ENCODE peak calls at places on chromosomes 6 and 20, in nine cellular contexts. One of them, this sample, is unnamed.

GRCh38 chr20:63369724-63370622 is 8.8 kb upstream of the CHRNA4 start:
- DNase-seq in choroid plexus epithelial cell: no peak
- DNase-seq in H4: no peak
- DNase-seq in astrocyte: no peak
- DNase-seq in T-helper 9 cell: no peak
- DNase-seq in T-helper 17 cell: no peak
- DNase-seq in lung: no peak
- DNase-seq in NCI-H1092 treated with DMSO at 0.1 percent for 48 hours: no peak
- DNase-seq in dermis blood vessel endothelial cell: no peak
- DNase-seq in this sample: no peak

GRCh38 chr6:1696495-1696850 is 86.8 kb downstream of the FOXC1 start:
- DNase-seq in dermis blood vessel endothelial cell: no peak
- DNase-seq in lung: no peak
- DNase-seq in choroid plexus epithelial cell: no peak
- DNase-seq in T-helper 9 cell: no peak
- DNase-seq in H4: no peak
- DNase-seq in T-helper 17 cell: no peak
- DNase-seq in astrocyte: no peak
- DNase-seq in NCI-H1092 treated with DMSO at 0.1 percent for 48 hours: no peak
- DNase-seq in this sample: no peak

GRCh38 chr20:39849664-39850063 is 839.4 kb downstream of the MAFB start:
- DNase-seq in NCI-H1092 treated with DMSO at 0.1 percent for 48 hours: peak; percentile 82
- DNase-seq in dermis blood vessel endothelial cell: peak; percentile 26
- DNase-seq in T-helper 17 cell: no peak
- DNase-seq in H4: no peak
- DNase-seq in choroid plexus epithelial cell: peak; percentile 94
- DNase-seq in lung: peak; percentile 57
- DNase-seq in astrocyte: peak; percentile 93
- DNase-seq in T-helper 9 cell: no peak
- DNase-seq in this sample: no peak

GRCh38 chr6:64516393-64516792 is 880.8 kb downstream of the PHF3 start:
- DNase-seq in T-helper 9 cell: no peak
- DNase-seq in H4: no peak
- DNase-seq in astrocyte: no peak
- DNase-seq in lung: no peak
- DNase-seq in choroid plexus epithelial cell: no peak
- DNase-seq in NCI-H1092 treated with DMSO at 0.1 percent for 48 hours: no peak
- DNase-seq in dermis blood vessel endothelial cell: no peak
- DNase-seq in T-helper 17 cell: no peak
- DNase-seq in this sample: no peak

GRCh38 chr20:63017826-63018411 is 11.2 kb upstream of the BHLHE23 start:
- DNase-seq in T-helper 17 cell: no peak
- DNase-seq in lung: no peak
- DNase-seq in astrocyte: no peak
- DNase-seq in NCI-H1092 treated with DMSO at 0.1 percent for 48 hours: no peak
- DNase-seq in dermis blood vessel endothelial cell: no peak
- DNase-seq in H4: no peak
- DNase-seq in T-helper 9 cell: no peak
- DNase-seq in choroid plexus epithelial cell: no peak
- DNase-seq in this sample: no peak

GRCh38 chr6:110688661-110689268 is 126.5 kb downstream of the CDK19 start:
- DNase-seq in T-helper 17 cell: no peak
- DNase-seq in T-helper 9 cell: no peak
- DNase-seq in lung: peak; percentile 74
- DNase-seq in H4: no peak
- DNase-seq in astrocyte: no peak
- DNase-seq in dermis blood vessel endothelial cell: no peak
- DNase-seq in NCI-H1092 treated with DMSO at 0.1 percent for 48 hours: no peak
- DNase-seq in choroid plexus epithelial cell: no peak
- DNase-seq in this sample: no peak

GRCh38 chr6:35427851-35428321 is 24.3 kb upstream of the FANCE start:
- DNase-seq in NCI-H1092 treated with DMSO at 0.1 percent for 48 hours: no peak
- DNase-seq in choroid plexus epithelial cell: peak; percentile 69
- DNase-seq in H4: no peak
- DNase-seq in T-helper 9 cell: no peak
- DNase-seq in lung: no peak
- DNase-seq in T-helper 17 cell: no peak
- DNase-seq in dermis blood vessel endothelial cell: peak; percentile 36
- DNase-seq in astrocyte: peak; percentile 76
- DNase-seq in this sample: no peak

GRCh38 chr6:139008117-139008516 is 20.1 kb upstream of the REPS1 start:
- DNase-seq in NCI-H1092 treated with DMSO at 0.1 percent for 48 hours: no peak
- DNase-seq in T-helper 9 cell: no peak
- DNase-seq in dermis blood vessel endothelial cell: no peak
- DNase-seq in astrocyte: no peak
- DNase-seq in choroid plexus epithelial cell: no peak
- DNase-seq in H4: no peak
- DNase-seq in lung: no peak
- DNase-seq in T-helper 17 cell: no peak
- DNase-seq in this sample: no peak

GRCh38 chr6:137975058-137975940 is 108.2 kb downstream of the TNFAIP3 start:
- DNase-seq in dermis blood vessel endothelial cell: peak; percentile 27
- DNase-seq in choroid plexus epithelial cell: peak; percentile 59
- DNase-seq in H4: no peak
- DNase-seq in lung: no peak
- DNase-seq in T-helper 9 cell: no peak
- DNase-seq in T-helper 17 cell: no peak
- DNase-seq in NCI-H1092 treated with DMSO at 0.1 percent for 48 hours: no peak
- DNase-seq in astrocyte: no peak
- DNase-seq in this sample: no peak

GRCh38 chr6:168280899-168281245 is 38.7 kb downstream of the DACT2 start:
- DNase-seq in choroid plexus epithelial cell: no peak
- DNase-seq in H4: no peak
- DNase-seq in lung: no peak
- DNase-seq in astrocyte: no peak
- DNase-seq in dermis blood vessel endothelial cell: no peak
- DNase-seq in T-helper 9 cell: no peak
- DNase-seq in NCI-H1092 treated with DMSO at 0.1 percent for 48 hours: no peak
- DNase-seq in T-helper 17 cell: no peak
- DNase-seq in this sample: no peak

GRCh38 chr6:169310983-169311382 is 57.3 kb upstream of the THBS2 start:
- DNase-seq in choroid plexus epithelial cell: no peak
- DNase-seq in T-helper 17 cell: no peak
- DNase-seq in astrocyte: no peak
- DNase-seq in T-helper 9 cell: no peak
- DNase-seq in NCI-H1092 treated with DMSO at 0.1 percent for 48 hours: no peak
- DNase-seq in dermis blood vessel endothelial cell: no peak
- DNase-seq in lung: no peak
- DNase-seq in H4: no peak
- DNase-seq in this sample: no peak

GRCh38 chr20:16544949-16545348 is 28.3 kb downstream of the KIF16B start:
- DNase-seq in astrocyte: no peak
- DNase-seq in NCI-H1092 treated with DMSO at 0.1 percent for 48 hours: no peak
- DNase-seq in dermis blood vessel endothelial cell: no peak
- DNase-seq in lung: no peak
- DNase-seq in T-helper 17 cell: no peak
- DNase-seq in choroid plexus epithelial cell: no peak
- DNase-seq in T-helper 9 cell: no peak
- DNase-seq in H4: no peak
- DNase-seq in this sample: no peak

GRCh38 chr20:51014797-51015722 is 7.8 kb downstream of the KCNG1 start:
- DNase-seq in T-helper 17 cell: no peak
- DNase-seq in astrocyte: peak; percentile 30
- DNase-seq in choroid plexus epithelial cell: peak; percentile 77
- DNase-seq in T-helper 9 cell: no peak
- DNase-seq in lung: no peak
- DNase-seq in H4: peak; percentile 60
- DNase-seq in dermis blood vessel endothelial cell: peak; percentile 76
- DNase-seq in NCI-H1092 treated with DMSO at 0.1 percent for 48 hours: peak; percentile 26
- DNase-seq in this sample: no peak

GRCh38 chr6:154615483-154616025 is 105.1 kb upstream of the CNKSR3 start:
- DNase-seq in NCI-H1092 treated with DMSO at 0.1 percent for 48 hours: peak; percentile 81
- DNase-seq in dermis blood vessel endothelial cell: peak; percentile 43
- DNase-seq in T-helper 9 cell: no peak
- DNase-seq in T-helper 17 cell: no peak
- DNase-seq in lung: peak; percentile 58
- DNase-seq in choroid plexus epithelial cell: peak; percentile 55
- DNase-seq in H4: peak; percentile 91
- DNase-seq in astrocyte: peak; percentile 62
- DNase-seq in this sample: no peak

GRCh38 chr6:155372256-155372655 is 58.0 kb upstream of the TFB1M start:
- DNase-seq in astrocyte: no peak
- DNase-seq in T-helper 17 cell: no peak
- DNase-seq in lung: no peak
- DNase-seq in T-helper 9 cell: no peak
- DNase-seq in NCI-H1092 treated with DMSO at 0.1 percent for 48 hours: no peak
- DNase-seq in dermis blood vessel endothelial cell: no peak
- DNase-seq in choroid plexus epithelial cell: no peak
- DNase-seq in H4: no peak
- DNase-seq in this sample: no peak

GRCh38 chr6:153879826-153880225 is 159.2 kb upstream of the OPRM1 start:
- DNase-seq in choroid plexus epithelial cell: no peak
- DNase-seq in dermis blood vessel endothelial cell: no peak
- DNase-seq in lung: no peak
- DNase-seq in H4: no peak
- DNase-seq in T-helper 17 cell: no peak
- DNase-seq in T-helper 9 cell: no peak
- DNase-seq in NCI-H1092 treated with DMSO at 0.1 percent for 48 hours: no peak
- DNase-seq in astrocyte: no peak
- DNase-seq in this sample: no peak

GRCh38 chr6:52285174-52286068 is 879 bp upstream of the MCM3 start:
- DNase-seq in astrocyte: no peak
- DNase-seq in H4: no peak
- DNase-seq in lung: no peak
- DNase-seq in T-helper 9 cell: no peak
- DNase-seq in NCI-H1092 treated with DMSO at 0.1 percent for 48 hours: peak; percentile 46
- DNase-seq in T-helper 17 cell: no peak
- DNase-seq in choroid plexus epithelial cell: no peak
- DNase-seq in dermis blood vessel endothelial cell: no peak
- DNase-seq in this sample: no peak

GRCh38 chr6:18997375-18997826 is 610.3 kb downstream of the RNF144B start:
- DNase-seq in H4: peak; percentile 63
- DNase-seq in dermis blood vessel endothelial cell: peak; percentile 23
- DNase-seq in T-helper 17 cell: no peak
- DNase-seq in lung: no peak
- DNase-seq in astrocyte: peak; percentile 47
- DNase-seq in T-helper 9 cell: no peak
- DNase-seq in choroid plexus epithelial cell: peak; percentile 80
- DNase-seq in NCI-H1092 treated with DMSO at 0.1 percent for 48 hours: peak; percentile 53
- DNase-seq in this sample: no peak

GRCh38 chr6:19413323-19413722 is 423.8 kb upstream of the ID4 start:
- DNase-seq in dermis blood vessel endothelial cell: no peak
- DNase-seq in astrocyte: peak; percentile 78
- DNase-seq in T-helper 17 cell: no peak
- DNase-seq in NCI-H1092 treated with DMSO at 0.1 percent for 48 hours: no peak
- DNase-seq in T-helper 9 cell: no peak
- DNase-seq in H4: no peak
- DNase-seq in lung: no peak
- DNase-seq in choroid plexus epithelial cell: peak; percentile 29
- DNase-seq in this sample: no peak

GRCh38 chr20:14526891-14527290 is 189.5 kb upstream of the FLRT3 start:
- DNase-seq in NCI-H1092 treated with DMSO at 0.1 percent for 48 hours: no peak
- DNase-seq in astrocyte: no peak
- DNase-seq in T-helper 9 cell: no peak
- DNase-seq in lung: no peak
- DNase-seq in choroid plexus epithelial cell: no peak
- DNase-seq in T-helper 17 cell: no peak
- DNase-seq in dermis blood vessel endothelial cell: no peak
- DNase-seq in H4: no peak
- DNase-seq in this sample: no peak

GRCh38 chr6:95230071-95230740 is 347.1 kb upstream of the MANEA start:
- DNase-seq in H4: no peak
- DNase-seq in dermis blood vessel endothelial cell: no peak
- DNase-seq in NCI-H1092 treated with DMSO at 0.1 percent for 48 hours: peak; percentile 4
- DNase-seq in T-helper 9 cell: no peak
- DNase-seq in lung: no peak
- DNase-seq in T-helper 17 cell: no peak
- DNase-seq in astrocyte: no peak
- DNase-seq in choroid plexus epithelial cell: peak; percentile 49
- DNase-seq in this sample: no peak

GRCh38 chr20:46715292-46715756 is 5.9 kb downstream of the SLC2A10 start:
- DNase-seq in choroid plexus epithelial cell: peak; percentile 45
- DNase-seq in dermis blood vessel endothelial cell: no peak
- DNase-seq in lung: no peak
- DNase-seq in T-helper 17 cell: no peak
- DNase-seq in astrocyte: peak; percentile 57
- DNase-seq in NCI-H1092 treated with DMSO at 0.1 percent for 48 hours: no peak
- DNase-seq in T-helper 9 cell: no peak
- DNase-seq in H4: peak; percentile 83
- DNase-seq in this sample: no peak

GRCh38 chr6:66568271-66568670 is 861.2 kb upstream of the EYS start:
- DNase-seq in choroid plexus epithelial cell: peak; percentile 2
- DNase-seq in T-helper 17 cell: no peak
- DNase-seq in dermis blood vessel endothelial cell: no peak
- DNase-seq in T-helper 9 cell: no peak
- DNase-seq in lung: no peak
- DNase-seq in astrocyte: no peak
- DNase-seq in H4: peak; percentile 10
- DNase-seq in NCI-H1092 treated with DMSO at 0.1 percent for 48 hours: no peak
- DNase-seq in this sample: no peak

GRCh38 chr6:154410619-154411044 is 54.0 kb upstream of the IPCEF1 start:
- DNase-seq in NCI-H1092 treated with DMSO at 0.1 percent for 48 hours: peak; percentile 19
- DNase-seq in lung: peak; percentile 33
- DNase-seq in H4: peak; percentile 92
- DNase-seq in T-helper 17 cell: no peak
- DNase-seq in choroid plexus epithelial cell: peak; percentile 98
- DNase-seq in astrocyte: peak; percentile 98
- DNase-seq in T-helper 9 cell: no peak
- DNase-seq in dermis blood vessel endothelial cell: peak; percentile 97
- DNase-seq in this sample: no peak

GRCh38 chr6:25757936-25758642 is 3.5 kb downstream of the SLC17A4 start:
- DNase-seq in T-helper 9 cell: no peak
- DNase-seq in dermis blood vessel endothelial cell: no peak
- DNase-seq in astrocyte: no peak
- DNase-seq in H4: no peak
- DNase-seq in lung: no peak
- DNase-seq in T-helper 17 cell: no peak
- DNase-seq in choroid plexus epithelial cell: no peak
- DNase-seq in NCI-H1092 treated with DMSO at 0.1 percent for 48 hours: no peak
- DNase-seq in this sample: no peak

GRCh38 chr6:160767019-160767646 is 65.1 kb downstream of the PLG start:
- DNase-seq in lung: peak; percentile 68
- DNase-seq in T-helper 9 cell: peak; percentile 29
- DNase-seq in H4: peak; percentile 44
- DNase-seq in NCI-H1092 treated with DMSO at 0.1 percent for 48 hours: peak; percentile 57
- DNase-seq in choroid plexus epithelial cell: peak; percentile 34
- DNase-seq in dermis blood vessel endothelial cell: peak; percentile 51
- DNase-seq in astrocyte: peak; percentile 17
- DNase-seq in T-helper 17 cell: peak; percentile 32
- DNase-seq in this sample: peak; percentile 16

GRCh38 chr6:41470341-41471063 is 75.7 kb upstream of the FOXP4 start:
- DNase-seq in T-helper 17 cell: no peak
- DNase-seq in NCI-H1092 treated with DMSO at 0.1 percent for 48 hours: no peak
- DNase-seq in lung: peak; percentile 51
- DNase-seq in astrocyte: peak; percentile 34
- DNase-seq in T-helper 9 cell: no peak
- DNase-seq in dermis blood vessel endothelial cell: no peak
- DNase-seq in choroid plexus epithelial cell: peak; percentile 71
- DNase-seq in H4: no peak
- DNase-seq in this sample: no peak

GRCh38 chr6:158142789-158143188 is 25.3 kb downstream of the SERAC1 start:
- DNase-seq in choroid plexus epithelial cell: peak; percentile 62
- DNase-seq in T-helper 9 cell: no peak
- DNase-seq in dermis blood vessel endothelial cell: peak; percentile 44
- DNase-seq in H4: no peak
- DNase-seq in NCI-H1092 treated with DMSO at 0.1 percent for 48 hours: no peak
- DNase-seq in astrocyte: peak; percentile 72
- DNase-seq in lung: peak; percentile 44
- DNase-seq in T-helper 17 cell: no peak
- DNase-seq in this sample: no peak

GRCh38 chr6:148954461-148954860 is 207.6 kb downstream of the UST start:
- DNase-seq in NCI-H1092 treated with DMSO at 0.1 percent for 48 hours: no peak
- DNase-seq in dermis blood vessel endothelial cell: no peak
- DNase-seq in astrocyte: no peak
- DNase-seq in lung: no peak
- DNase-seq in T-helper 17 cell: no peak
- DNase-seq in H4: no peak
- DNase-seq in choroid plexus epithelial cell: peak; percentile 31
- DNase-seq in T-helper 9 cell: no peak
- DNase-seq in this sample: no peak

GRCh38 chr20:31678389-31679356 is 41.0 kb downstream of the COX4I2 start:
- DNase-seq in dermis blood vessel endothelial cell: no peak
- DNase-seq in astrocyte: peak; percentile 64
- DNase-seq in T-helper 9 cell: no peak
- DNase-seq in T-helper 17 cell: no peak
- DNase-seq in choroid plexus epithelial cell: peak; percentile 41
- DNase-seq in NCI-H1092 treated with DMSO at 0.1 percent for 48 hours: no peak
- DNase-seq in lung: no peak
- DNase-seq in H4: no peak
- DNase-seq in this sample: no peak

GRCh38 chr20:6122873-6123649 is at the start of gene FERMT1:
- DNase-seq in dermis blood vessel endothelial cell: peak; percentile 48
- DNase-seq in T-helper 17 cell: no peak
- DNase-seq in H4: peak; percentile 39
- DNase-seq in astrocyte: peak; percentile 53
- DNase-seq in NCI-H1092 treated with DMSO at 0.1 percent for 48 hours: peak; percentile 74
- DNase-seq in T-helper 9 cell: no peak
- DNase-seq in choroid plexus epithelial cell: peak; percentile 54
- DNase-seq in lung: peak; percentile 48
- DNase-seq in this sample: no peak